ENCODE peak calls at places on chromosome 3, in nine cellular contexts. F is right lobe of liver, Y is natural killer cell, C is BJ, Q is AG09309, S is Calu3, D is astrocyte of the spinal cord, N is stomach, O is heart left ventricle. L is an unnamed sample.

GRCh38 chr3:40382617-40382979 is 4.4 kb upstream of the ENTPD3 start:
- DNase-seq in F (no peak), Y (no peak), C (no peak), Q (no peak), S (no peak), D (no peak), N (no peak), O (no peak), L (no peak)

GRCh38 chr3:78941587-78941986 is 826.2 kb downstream of the ROBO1 start:
- DNase-seq in F (no peak), Y (no peak), C (peak), Q (peak), S (peak), D (peak), N (no peak), O (no peak), L (no peak)

GRCh38 chr3:112653881-112654300 is 12.9 kb upstream of the CCDC80 start:
- DNase-seq in F (no peak), Y (no peak), C (peak), Q (peak), S (no peak), D (peak), N (no peak), O (peak), L (no peak)

GRCh38 chr3:74328505-74328904 is 286.0 kb downstream of the CNTN3 start:
- DNase-seq in F (no peak), Y (no peak), C (no peak), Q (no peak), S (no peak), D (no peak), N (no peak), O (no peak), L (no peak)

GRCh38 chr3:34225828-34226227 is 427.4 kb downstream of the PDCD6IP start:
- DNase-seq in F (no peak), Y (no peak), C (no peak), Q (no peak), S (no peak), D (no peak), N (no peak), O (no peak), L (no peak)

GRCh38 chr3:16533928-16534913 is 20.7 kb upstream of the RFTN1 start:
- DNase-seq in F (no peak), Y (no peak), C (no peak), Q (no peak), S (no peak), D (no peak), N (no peak), O (no peak), L (no peak)

GRCh38 chr3:29363110-29363509 is 82.2 kb downstream of the RBMS3 start:
- DNase-seq in F (no peak), Y (no peak), C (no peak), Q (no peak), S (no peak), D (no peak), N (no peak), O (no peak), L (no peak)

GRCh38 chr3:185630182-185630622 is 44.1 kb downstream of the SENP2 start:
- DNase-seq in F (no peak), Y (no peak), C (no peak), Q (no peak), S (no peak), D (peak), N (peak), O (peak), L (no peak)

GRCh38 chr3:142028174-142028833 is 121.0 kb downstream of the TFDP2 start:
- DNase-seq in F (no peak), Y (no peak), C (no peak), Q (peak), S (peak), D (peak), N (no peak), O (peak), L (no peak)

GRCh38 chr3:138509586-138509985 is 75.2 kb downstream of the ESYT3 start:
- DNase-seq in F (no peak), Y (no peak), C (no peak), Q (no peak), S (no peak), D (no peak), N (no peak), O (no peak), L (no peak)

GRCh38 chr3:43155464-43156121 is 49.7 kb upstream of the POMGNT2 start:
- DNase-seq in F (peak), Y (no peak), C (peak), Q (no peak), S (peak), D (peak), N (peak), O (peak), L (no peak)

GRCh38 chr3:123013876-123014275 is 13.7 kb downstream of the SEMA5B start:
- DNase-seq in F (no peak), Y (no peak), C (no peak), Q (no peak), S (no peak), D (no peak), N (no peak), O (no peak), L (no peak)

GRCh38 chr3:177646749-177647148 is 449.5 kb upstream of the TBL1XR1 start:
- DNase-seq in F (no peak), Y (peak), C (no peak), Q (no peak), S (no peak), D (no peak), N (no peak), O (no peak), L (no peak)

GRCh38 chr3:126342211-126342610 is 15.0 kb downstream of the KLF15 start:
- DNase-seq in F (peak), Y (no peak), C (no peak), Q (no peak), S (peak), D (no peak), N (no peak), O (peak), L (peak)

GRCh38 chr3:169241575-169241927 is 422.0 kb downstream of the MECOM start:
- DNase-seq in F (no peak), Y (no peak), C (no peak), Q (no peak), S (no peak), D (peak), N (no peak), O (no peak), L (no peak)

GRCh38 chr3:140151321-140151720 is 216.3 kb downstream of the CLSTN2 start:
- DNase-seq in F (no peak), Y (no peak), C (no peak), Q (no peak), S (no peak), D (no peak), N (no peak), O (no peak), L (no peak)

GRCh38 chr3:158769519-158770253 is 32.2 kb upstream of the MFSD1 start:
- DNase-seq in F (no peak), Y (no peak), C (no peak), Q (no peak), S (no peak), D (no peak), N (no peak), O (no peak), L (no peak)

GRCh38 chr3:195662-196061 is 901 bp upstream of the CHL1 start:
- DNase-seq in F (no peak), Y (no peak), C (no peak), Q (no peak), S (no peak), D (no peak), N (no peak), O (no peak), L (no peak)

GRCh38 chr3:99651561-99651960 is 13.2 kb downstream of the COL8A1 start:
- DNase-seq in F (no peak), Y (no peak), C (peak), Q (no peak), S (no peak), D (peak), N (no peak), O (no peak), L (no peak)

GRCh38 chr3:31051226-31051625 is 156.8 kb upstream of the GADL1 start:
- DNase-seq in F (no peak), Y (no peak), C (no peak), Q (no peak), S (peak), D (no peak), N (no peak), O (no peak), L (no peak)

GRCh38 chr3:11522953-11523792 is 120.5 kb downstream of the VGLL4 start:
- DNase-seq in F (no peak), Y (no peak), C (no peak), Q (no peak), S (no peak), D (no peak), N (no peak), O (peak), L (no peak)

GRCh38 chr3:155096303-155097008 is 16.3 kb downstream of the MME start:
- DNase-seq in F (no peak), Y (no peak), C (no peak), Q (no peak), S (no peak), D (no peak), N (no peak), O (no peak), L (no peak)

GRCh38 chr3:69328103-69328755 is 57.7 kb downstream of the FRMD4B start:
- DNase-seq in F (no peak), Y (no peak), C (no peak), Q (no peak), S (no peak), D (no peak), N (no peak), O (no peak), L (no peak)

GRCh38 chr3:60641354-60641753 is 609.9 kb downstream of the FHIT start:
- DNase-seq in F (no peak), Y (no peak), C (no peak), Q (no peak), S (no peak), D (no peak), N (no peak), O (no peak), L (no peak)

GRCh38 chr3:66588340-66588847 is 87.6 kb upstream of the LRIG1 start:
- DNase-seq in F (peak), Y (no peak), C (no peak), Q (no peak), S (no peak), D (peak), N (no peak), O (no peak), L (no peak)

GRCh38 chr3:47578691-47579632 is at the start of gene CSPG5:
- DNase-seq in F (peak), Y (peak), C (no peak), Q (no peak), S (peak), D (no peak), N (no peak), O (peak), L (no peak)

GRCh38 chr3:4828279-4829030 is 150.8 kb upstream of the BHLHE40 start:
- DNase-seq in F (no peak), Y (no peak), C (peak), Q (peak), S (no peak), D (no peak), N (no peak), O (peak), L (no peak)

GRCh38 chr3:195558602-195559001 is 15.5 kb upstream of the PPP1R2 start:
- DNase-seq in F (no peak), Y (no peak), C (peak), Q (peak), S (peak), D (no peak), N (no peak), O (no peak), L (no peak)

GRCh38 chr3:11499144-11499543 is 144.6 kb downstream of the VGLL4 start:
- DNase-seq in F (no peak), Y (no peak), C (peak), Q (peak), S (peak), D (peak), N (no peak), O (no peak), L (no peak)

GRCh38 chr3:182405752-182406151 is 387.6 kb upstream of the ATP11B start:
- DNase-seq in F (no peak), Y (no peak), C (no peak), Q (no peak), S (no peak), D (no peak), N (no peak), O (no peak), L (no peak)

GRCh38 chr3:123285066-123285465 is 83.3 kb downstream of the SEC22A start:
- DNase-seq in F (no peak), Y (no peak), C (no peak), Q (no peak), S (no peak), D (no peak), N (no peak), O (no peak), L (no peak)

GRCh38 chr3:178291555-178291954 is 244.7 kb upstream of the KCNMB2 start:
- DNase-seq in F (no peak), Y (no peak), C (no peak), Q (no peak), S (no peak), D (no peak), N (no peak), O (no peak), L (no peak)

GRCh38 chr3:142495103-142495502 is 47.3 kb upstream of the XRN1 start:
- DNase-seq in F (no peak), Y (no peak), C (no peak), Q (no peak), S (no peak), D (no peak), N (no peak), O (no peak), L (no peak)

GRCh38 chr3:178618907-178619306 is 82.7 kb downstream of the KCNMB2 start:
- DNase-seq in F (no peak), Y (no peak), C (no peak), Q (no peak), S (no peak), D (no peak), N (no peak), O (no peak), L (no peak)

GRCh38 chr3:37662708-37663107 is 199.0 kb upstream of the CTDSPL start:
- DNase-seq in F (no peak), Y (no peak), C (no peak), Q (no peak), S (no peak), D (no peak), N (no peak), O (no peak), L (no peak)

GRCh38 chr3:73229036-73229435 is 167.6 kb downstream of the EBLN2 start:
- DNase-seq in F (no peak), Y (no peak), C (no peak), Q (no peak), S (no peak), D (no peak), N (no peak), O (no peak), L (no peak)

GRCh38 chr3:16130066-16130465 is 44.4 kb upstream of the GALNT15 start:
- DNase-seq in F (no peak), Y (no peak), C (peak), Q (peak), S (no peak), D (peak), N (no peak), O (no peak), L (no peak)

GRCh38 chr3:46713898-46714552 is 3.6 kb downstream of the PRSS50 start:
- DNase-seq in F (peak), Y (no peak), C (no peak), Q (no peak), S (peak), D (no peak), N (peak), O (peak), L (no peak)

GRCh38 chr3:81989773-81990172 is 228.3 kb upstream of the GBE1 start:
- DNase-seq in F (no peak), Y (no peak), C (no peak), Q (no peak), S (no peak), D (no peak), N (no peak), O (no peak), L (no peak)

GRCh38 chr3:82000350-82000749 is 238.9 kb upstream of the GBE1 start:
- DNase-seq in F (no peak), Y (no peak), C (no peak), Q (no peak), S (no peak), D (no peak), N (no peak), O (no peak), L (no peak)

GRCh38 chr3:81998139-81998755 is 236.8 kb upstream of the GBE1 start:
- DNase-seq in F (no peak), Y (no peak), C (no peak), Q (no peak), S (no peak), D (peak), N (no peak), O (no peak), L (no peak)

GRCh38 chr3:82000773-82001172 is 239.3 kb upstream of the GBE1 start:
- DNase-seq in F (no peak), Y (no peak), C (no peak), Q (no peak), S (no peak), D (peak), N (peak), O (no peak), L (no peak)

GRCh38 chr3:81995334-81995733 is 233.9 kb upstream of the GBE1 start:
- DNase-seq in F (no peak), Y (no peak), C (no peak), Q (no peak), S (no peak), D (no peak), N (no peak), O (no peak), L (no peak)
- TF ChIP-seq CTCF in F (no peak), Y (no peak), C (no peak), Q (peak), S (no peak), D (peak), N (no peak), O (no peak), L (peak)

GRCh38 chr3:117441851-117442250 is 732.3 kb downstream of the TUSC7 start:
- DNase-seq in F (no peak), Y (no peak), C (no peak), Q (no peak), S (no peak), D (no peak), N (no peak), O (no peak), L (no peak)

GRCh38 chr3:117435481-117435880 is 725.9 kb downstream of the TUSC7 start:
- DNase-seq in F (no peak), Y (no peak), C (no peak), Q (no peak), S (no peak), D (no peak), N (no peak), O (no peak), L (no peak)

GRCh38 chr3:117444175-117444574 is 734.6 kb downstream of the TUSC7 start:
- DNase-seq in F (no peak), Y (no peak), C (no peak), Q (no peak), S (no peak), D (no peak), N (no peak), O (no peak), L (no peak)

GRCh38 chr3:117443014-117443413 is 733.4 kb downstream of the TUSC7 start:
- DNase-seq in F (no peak), Y (no peak), C (no peak), Q (no peak), S (no peak), D (no peak), N (no peak), O (no peak), L (no peak)

GRCh38 chr3:117439812-117440211 is 730.2 kb downstream of the TUSC7 start:
- DNase-seq in F (no peak), Y (no peak), C (no peak), Q (no peak), S (peak), D (peak), N (no peak), O (no peak), L (no peak)
- TF ChIP-seq CTCF in F (no peak), Y (no peak), C (peak), Q (no peak), S (peak), D (peak), N (no peak), O (peak), L (peak)

DNA sequence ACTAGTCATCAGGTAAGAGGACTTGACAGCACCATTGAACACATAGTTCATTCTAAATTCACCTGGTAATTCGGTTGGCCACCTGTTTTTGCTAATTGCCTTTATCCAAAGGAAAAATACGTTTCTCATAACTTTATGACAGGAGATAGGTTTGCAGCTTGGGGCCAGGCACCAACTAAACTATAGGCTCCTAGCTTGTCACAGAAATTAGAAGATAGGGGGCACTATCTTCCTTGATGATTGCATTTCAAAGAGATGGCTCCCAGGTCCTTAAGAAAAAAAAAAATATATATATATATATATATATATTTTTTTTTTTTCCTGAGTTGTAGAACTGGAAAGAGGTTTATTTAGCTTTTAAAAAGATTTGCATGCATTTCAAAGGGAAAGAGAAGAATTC is 563.6 kb downstream of the NAALADL2 start:
- DNase-seq in F (no peak), Y (no peak), C (no peak), Q (no peak), S (no peak), D (no peak), N (no peak), O (no peak), L (no peak)
- TF ChIP-seq CTCF in F (peak), Y (no peak), C (no peak), Q (no peak), S (no peak), D (no peak), N (no peak), O (no peak), L (peak)

GRCh38 chr3:45043715-45044299 is 17.7 kb downstream of the CLEC3B start:
- DNase-seq in F (no peak), Y (no peak), C (peak), Q (no peak), S (no peak), D (peak), N (no peak), O (no peak), L (no peak)
- TF ChIP-seq CTCF in F (no peak), Y (no peak), C (peak), Q (peak), S (no peak), D (peak), N (no peak), O (no peak), L (peak)

GRCh38 chr3:163490119-163490518 is 1588.2 kb downstream of the SI start:
- DNase-seq in F (peak), Y (no peak), C (no peak), Q (no peak), S (peak), D (peak), N (peak), O (no peak), L (no peak)
- TF ChIP-seq CTCF in F (peak), Y (no peak), C (peak), Q (peak), S (peak), D (peak), N (peak), O (peak), L (peak)

DNA sequence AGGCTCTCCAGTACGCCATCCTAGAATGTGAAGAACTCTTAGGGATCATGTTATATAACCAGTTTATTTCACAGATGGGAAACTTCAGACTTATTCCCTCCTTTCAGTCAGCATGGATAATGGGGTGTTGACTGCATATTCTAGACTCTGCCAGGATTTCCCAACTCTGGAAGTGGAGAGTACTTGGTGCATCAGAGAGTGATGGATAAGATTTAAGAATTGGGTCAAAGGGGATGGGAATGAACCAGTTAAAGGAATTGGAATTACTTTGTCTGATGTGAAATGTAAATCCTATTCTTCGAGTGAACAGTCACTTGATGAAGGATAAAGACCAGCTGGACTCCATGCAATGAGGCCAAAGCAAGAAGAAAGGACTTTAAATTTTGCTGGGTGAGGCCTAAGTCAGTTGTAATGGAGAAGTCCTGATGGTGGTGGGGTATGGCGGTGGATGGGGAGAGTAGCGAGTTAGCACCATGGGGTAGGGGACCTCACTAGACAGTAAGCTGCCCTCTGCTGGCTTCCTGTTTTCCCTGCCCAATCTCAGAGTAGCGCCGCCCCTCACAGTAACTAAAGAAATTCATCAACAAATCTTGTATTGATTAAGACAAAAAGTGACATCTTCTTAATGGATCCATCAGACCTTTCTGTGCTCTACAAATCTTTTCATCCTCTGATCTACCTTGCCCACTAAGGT is 7.3 kb upstream of the CACNA1D start:
- DNase-seq in F (no peak), Y (no peak), C (no peak), Q (no peak), S (no peak), D (no peak), N (no peak), O (no peak), L (no peak)
- TF ChIP-seq CTCF in F (no peak), Y (no peak), C (no peak), Q (no peak), S (no peak), D (no peak), N (no peak), O (no peak), L (no peak)

GRCh38 chr3:8152826-8153418 is 348.7 kb upstream of the LMCD1 start:
- DNase-seq in F (no peak), Y (no peak), C (no peak), Q (no peak), S (no peak), D (no peak), N (no peak), O (no peak), L (no peak)
- TF ChIP-seq CTCF in F (no peak), Y (no peak), C (no peak), Q (no peak), S (no peak), D (no peak), N (no peak), O (no peak), L (no peak)

L was measured in chondrocyte.